ENCODE peak calls at places on chromosome 5, in eight cellular contexts. A is A673; G is transverse colon; S is effector CD4-positive, alpha-beta T cell; P is stimulated activated CD4-positive, alpha-beta T cell treated with anti-CD3 and anti-CD28 coated beads, Interleukin-12 subunit alpha, Interleukin-12 subunit beta, amount 100 ng/mL, for 48 hours; U is head of caudate nucleus; M is HFF-Myc; Y is heart right ventricle. B is an unnamed sample.

GRCh38 chr5:27472000-27472763 is 433.8 kb upstream of the CDH9 start:
- DNase-seq in A (peak; percentile 24), G (no peak), S (no peak), P (no peak), U (no peak), M (peak; percentile 70), Y (no peak), B (no peak)

GRCh38 chr5:83570916-83571315 is 99.4 kb downstream of the VCAN start:
- DNase-seq in A (no peak), G (no peak), S (no peak), P (no peak), U (no peak), M (no peak), Y (no peak), B (no peak)

GRCh38 chr5:85293139-85293785 is 908.6 kb upstream of the EDIL3 start:
- DNase-seq in A (no peak), G (no peak), S (no peak), P (no peak), U (no peak), M (no peak), Y (no peak), B (no peak)

GRCh38 chr5:131536211-131536826 is 98.7 kb downstream of the RAPGEF6 start:
- DNase-seq in A (peak; percentile 39), G (no peak), S (no peak), P (no peak), U (no peak), M (no peak), Y (no peak), B (no peak)

GRCh38 chr5:14066326-14066725 is 76.8 kb upstream of the TRIO start:
- DNase-seq in A (no peak), G (no peak), S (no peak), P (no peak), U (no peak), M (no peak), Y (no peak), B (no peak)

GRCh38 chr5:157924931-157925729 is 66.2 kb upstream of the CLINT1 start:
- DNase-seq in A (no peak), G (peak; percentile 58), S (no peak), P (no peak), U (no peak), M (no peak), Y (no peak), B (no peak)

GRCh38 chr5:18394154-18394804 is 760.0 kb downstream of the TAF11L14 start:
- DNase-seq in A (peak; percentile 64), G (peak; percentile 63), S (no peak), P (peak; percentile 10), U (peak; percentile 78), M (no peak), Y (no peak), B (peak; percentile 48)

GRCh38 chr5:126443374-126443851 is 20.2 kb downstream of the GRAMD2B start:
- DNase-seq in A (no peak), G (no peak), S (no peak), P (no peak), U (no peak), M (no peak), Y (no peak), B (no peak)

GRCh38 chr5:173741729-173742431 is 125.4 kb upstream of the BOD1 start:
- DNase-seq in A (no peak), G (no peak), S (no peak), P (no peak), U (no peak), M (no peak), Y (no peak), B (no peak)

GRCh38 chr5:56012281-56012963 is 17.7 kb upstream of the IL6ST start:
- DNase-seq in A (no peak), G (peak; percentile 20), S (no peak), P (peak; percentile 15), U (no peak), M (peak; percentile 63), Y (peak; percentile 11), B (peak; percentile 54)

GRCh38 chr5:81866994-81867393 is 104.8 kb upstream of the ATG10 start:
- DNase-seq in A (no peak), G (no peak), S (no peak), P (no peak), U (no peak), M (no peak), Y (no peak), B (no peak)